ENCODE peak calls at places on chromosomes 1 and 21, in six cellular contexts. Y, N, H, O, E and F are unnamed samples.

GRCh38 chr1:173392895-173393654 is 84.1 kb upstream of the PRDX6 start:
- DNase-seq in Y (no peak), O (no peak), H (no peak), E (no peak), N (no peak), F (no peak)

GRCh38 chr1:238384381-238384780 is 493.7 kb upstream of the ZP4 start:
- DNase-seq in O (no peak), H (no peak), E (no peak), Y (no peak), N (no peak), F (no peak)

GRCh38 chr1:238399558-238399957 is 508.8 kb upstream of the ZP4 start:
- DNase-seq in Y (no peak), O (no peak), N (no peak), E (no peak), H (no peak), F (no peak)

GRCh38 chr21:44765231-44766013 is 36.2 kb downstream of the UBE2G2 start:
- DNase-seq in N (peak; percentile 68), Y (peak; percentile 88), E (no peak), H (no peak), O (no peak), F (no peak)

GRCh38 chr1:28417441-28418277 is 48.1 kb downstream of the PHACTR4 start:
- DNase-seq in Y (no peak), H (no peak), O (no peak), E (no peak), N (peak; percentile 40), F (peak; percentile 22)

GRCh38 chr1:167198518-167199133 is 22.1 kb upstream of the POU2F1 start:
- DNase-seq in Y (no peak), E (no peak), N (no peak), O (no peak), H (no peak), F (no peak)

GRCh38 chr1:101185421-101185820 is 51.4 kb upstream of the S1PR1 start:
- DNase-seq in O (no peak), N (no peak), Y (no peak), E (no peak), H (no peak), F (no peak)

GRCh38 chr1:22975694-22976093 is 3.0 kb upstream of the LACTBL1 start:
- DNase-seq in H (no peak), Y (no peak), N (no peak), E (no peak), O (no peak), F (no peak)

GRCh38 chr1:10980841-10981727 is 31.4 kb upstream of the TARDBP start:
- DNase-seq in O (no peak), N (no peak), H (no peak), E (no peak), Y (no peak), F (no peak)

GRCh38 chr1:46806196-46807020 is 7.6 kb downstream of the CYP4B1 start:
- DNase-seq in O (no peak), Y (no peak), N (no peak), H (no peak), E (no peak), F (no peak)

GRCh38 chr1:172393354-172393753 is 27.1 kb upstream of the C1orf105 start:
- DNase-seq in Y (no peak), O (no peak), E (no peak), N (no peak), H (no peak), F (no peak)

GRCh38 chr1:201312298-201312697 is 29.0 kb downstream of the PKP1 start:
- DNase-seq in Y (no peak), E (no peak), O (no peak), N (no peak), H (no peak), F (no peak)

GRCh38 chr1:201311356-201312011 is 28.2 kb downstream of the PKP1 start:
- DNase-seq in N (no peak), H (no peak), O (no peak), Y (no peak), E (peak; percentile 24), F (peak; percentile 15)

GRCh38 chr1:201310251-201310985 is 27.1 kb downstream of the PKP1 start:
- DNase-seq in E (no peak), Y (no peak), N (no peak), H (no peak), O (no peak), F (no peak)

GRCh38 chr1:201309420-201309819 is 26.1 kb downstream of the PKP1 start:
- DNase-seq in H (peak; percentile 69), N (peak; percentile 90), E (no peak), Y (peak; percentile 87), O (peak; percentile 80), F (peak; percentile 14)

DNA sequence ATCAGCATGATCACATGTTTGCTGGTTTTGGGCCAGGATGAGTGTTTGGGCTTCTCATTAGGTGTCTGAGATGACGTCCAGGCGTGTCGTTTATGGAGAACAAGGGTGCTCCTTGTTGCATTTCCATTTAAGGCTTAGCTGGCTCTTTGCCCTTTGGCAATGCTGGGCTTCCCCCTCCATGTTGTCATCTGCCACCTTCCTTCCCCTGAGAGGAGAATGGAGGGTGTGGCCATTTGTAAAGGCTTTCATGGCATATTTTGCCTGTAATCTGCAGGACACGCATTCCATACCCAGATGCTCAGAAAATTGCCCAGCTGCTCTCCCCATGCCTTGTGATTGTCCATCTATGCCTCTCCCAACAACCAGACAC is 27.7 kb downstream of the PKP1 start:
- DNase-seq in H (no peak), Y (no peak), E (no peak), N (no peak), O (no peak), F (peak; percentile 15)
- H3K27ac ChIP-seq in H (no peak overlapping the region), Y (no peak overlapping the region), E (no peak overlapping the region), N (no peak overlapping the region), O (no peak overlapping the region), F (no peak overlapping the region)

GRCh38 chr21:37944492-37944891 is 28.2 kb upstream of the KCNJ6 start:
- DNase-seq in N (no peak), O (no peak), E (no peak), Y (no peak), H (no peak), F (no peak)
- TF ChIP-seq GABPA in N (no peak), O (no peak), E (no peak), Y (no peak), H (no peak), F (no peak)

DNA sequence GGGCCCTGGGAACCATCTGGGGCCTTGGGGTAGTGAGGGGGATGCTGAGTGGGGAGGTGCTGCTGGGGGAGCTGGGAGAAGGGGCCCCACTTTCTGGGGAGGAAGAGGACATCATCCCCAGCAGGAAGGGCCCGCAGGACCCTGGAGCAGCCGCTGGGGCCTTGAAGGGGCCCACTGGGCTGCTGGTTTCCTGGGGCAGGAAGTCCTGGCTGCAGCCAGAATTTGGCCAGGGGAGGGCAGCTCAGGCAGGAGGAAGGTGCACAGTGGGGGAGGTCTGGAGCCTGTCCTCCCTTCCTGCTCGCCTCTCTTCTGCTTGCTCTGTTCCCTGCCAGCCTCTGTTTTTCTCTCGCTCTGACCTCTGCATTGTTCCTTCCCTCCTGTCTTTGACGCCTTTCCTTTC is 23.8 kb downstream of the ACOT11 start:
- DNase-seq in H (no peak), E (no peak), O (no peak), Y (no peak), N (peak; percentile 48), F (peak; percentile 69)
- TF ChIP-seq CTCF in H (peak; percentile 18), E (no peak), O (peak; percentile 37), Y (no peak), N (no peak), F (no peak)

GRCh38 chr1:59058681-59059441 is 238.0 kb upstream of the FGGY start:
- DNase-seq in O (no peak), E (no peak), Y (no peak), H (no peak), N (no peak), F (no peak)

GRCh38 chr1:59055908-59056719 is 240.8 kb upstream of the FGGY start:
- DNase-seq in Y (no peak), O (no peak), N (peak; percentile 59), E (no peak), H (no peak), F (no peak)

GRCh38 chr1:59054172-59054571 is 242.7 kb upstream of the FGGY start:
- DNase-seq in H (no peak), N (no peak), Y (no peak), O (no peak), E (no peak), F (no peak)

GRCh38 chr1:59057801-59058200 is 239.1 kb upstream of the FGGY start:
- DNase-seq in E (no peak), O (no peak), N (no peak), H (no peak), Y (no peak), F (no peak)

DNA sequence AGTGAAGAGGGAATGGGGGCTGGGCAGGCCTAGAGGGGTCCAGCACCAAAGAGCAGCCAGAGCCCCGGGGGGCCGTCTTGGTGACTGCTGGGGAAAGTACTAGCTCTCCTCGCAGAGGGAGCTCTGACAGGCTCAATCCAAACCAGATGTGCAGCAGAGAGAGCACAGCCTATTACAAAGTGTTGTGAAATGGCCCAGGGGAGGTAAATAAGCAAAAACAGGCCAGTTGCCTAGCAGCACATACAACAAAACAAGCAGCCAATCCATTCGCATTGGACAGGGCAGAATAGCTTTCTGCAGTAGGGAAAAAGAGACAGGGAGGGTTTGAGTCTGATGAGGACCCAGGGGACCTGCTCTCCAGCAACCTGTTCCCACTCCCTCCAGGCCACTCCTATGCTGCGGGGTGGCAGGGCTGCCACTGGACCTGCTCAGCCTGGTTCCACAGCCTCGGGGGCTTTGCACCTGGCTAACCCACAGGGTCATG is 239.6 kb upstream of the FGGY start:
- DNase-seq in N (peak; percentile 82), H (no peak), Y (no peak), O (peak; percentile 64), E (no peak), F (peak; percentile 53)
- H3K27ac ChIP-seq in N (peak overlapping the region; percentile 70), H (peak overlapping the region; percentile 11), Y (no peak overlapping the region), O (no peak overlapping the region), E (no peak overlapping the region), F (no peak overlapping the region)